ENCODE peak calls at places on chromosomes 11 and 22, in seven cellular contexts. V is BJ; H is GM12892; Z is activated CD4-positive, alpha-beta T cell treated with anti-CD3 and anti-CD28 coated beads, Interleukin-2, amount 50 U/mL, for 1 hour; W is NCI-H2081; Y is pancreas; L is colonic mucosa. B is an unnamed sample.

GRCh38 chr11:10108901-10109665 is 184.9 kb downstream of the SBF2 start:
- DNase-seq in V (no peak), H (no peak), Z (no peak), W (peak), Y (no peak), L (no peak), B (no peak)

GRCh38 chr11:43396617-43397016 is 37.9 kb downstream of the TTC17 start:
- DNase-seq in V (no peak), H (no peak), Z (no peak), W (no peak), Y (no peak), L (no peak), B (no peak)

GRCh38 chr11:13028322-13028721 is 19.2 kb downstream of the RASSF10 start:
- DNase-seq in V (no peak), H (no peak), Z (no peak), W (no peak), Y (no peak), L (no peak), B (no peak)

GRCh38 chr22:29877620-29878019 is 5.4 kb upstream of the MTMR3 start:
- DNase-seq in V (no peak), H (no peak), Z (no peak), W (no peak), Y (no peak), L (no peak), B (peak)

GRCh38 chr22:49847751-49848689 is 5.6 kb upstream of the ZBED4 start:
- DNase-seq in V (no peak), H (no peak), Z (no peak), W (no peak), Y (peak), L (peak), B (peak)

GRCh38 chr22:40258463-40259046 is 80.8 kb downstream of the TNRC6B start:
- DNase-seq in V (no peak), H (no peak), Z (no peak), W (no peak), Y (no peak), L (no peak), B (peak)

GRCh38 chr11:2419638-2420501 is 19.3 kb downstream of the TSSC4 start:
- DNase-seq in V (no peak), H (peak), Z (peak), W (peak), Y (peak), L (peak), B (peak)

GRCh38 chr11:7587712-7588111 is 73.9 kb downstream of the PPFIBP2 start:
- DNase-seq in V (no peak), H (no peak), Z (no peak), W (no peak), Y (no peak), L (no peak), B (no peak)

GRCh38 chr11:67293090-67293489 is 4.0 kb downstream of the ANKRD13D start:
- DNase-seq in V (no peak), H (no peak), Z (no peak), W (peak), Y (no peak), L (no peak), B (peak)

GRCh38 chr11:44522294-44522693 is 43.2 kb upstream of the CD82 start:
- DNase-seq in V (no peak), H (no peak), Z (no peak), W (no peak), Y (no peak), L (no peak), B (no peak)

GRCh38 chr22:48353116-48353947 is 1474.3 kb downstream of the BRD1 start:
- DNase-seq in V (no peak), H (no peak), Z (no peak), W (no peak), Y (no peak), L (no peak), B (no peak)

GRCh38 chr11:61037694-61038093 is 64.6 kb upstream of the CD5 start:
- DNase-seq in V (no peak), H (no peak), Z (no peak), W (peak), Y (no peak), L (no peak), B (peak)

GRCh38 chr11:120134106-120134930 is 3.6 kb downstream of the TRIM29 start:
- DNase-seq in V (no peak), H (no peak), Z (no peak), W (no peak), Y (peak), L (peak), B (no peak)

GRCh38 chr11:26992031-26992541 is 1.8 kb upstream of the FIBIN start:
- DNase-seq in V (peak), H (no peak), Z (no peak), W (no peak), Y (no peak), L (no peak), B (peak)

GRCh38 chr11:69462106-69463045 is 19.1 kb upstream of the LINC01488 start:
- DNase-seq in V (no peak), H (no peak), Z (no peak), W (no peak), Y (no peak), L (peak), B (no peak)

GRCh38 chr11:369336-370018 is at the start of gene B4GALNT4:
- DNase-seq in V (no peak), H (no peak), Z (peak), W (peak), Y (no peak), L (no peak), B (peak)

GRCh38 chr22:35596821-35597220 is 20.3 kb downstream of the MB start:
- DNase-seq in V (no peak), H (no peak), Z (no peak), W (no peak), Y (peak), L (no peak), B (no peak)

GRCh38 chr11:75474240-75474639 is 41.2 kb upstream of the KLHL35 start:
- DNase-seq in V (no peak), H (no peak), Z (no peak), W (no peak), Y (no peak), L (no peak), B (peak)

GRCh38 chr22:34709641-34710040 is 356.3 kb upstream of the ISX start:
- DNase-seq in V (no peak), H (no peak), Z (no peak), W (no peak), Y (no peak), L (no peak), B (no peak)

GRCh38 chr11:69367211-69367964 is 73.4 kb downstream of the MYEOV start:
- DNase-seq in V (no peak), H (no peak), Z (no peak), W (no peak), Y (no peak), L (no peak), B (peak)

GRCh38 chr11:81368192-81368591 is 1365.5 kb downstream of the FAM181B start:
- DNase-seq in V (no peak), H (no peak), Z (no peak), W (no peak), Y (no peak), L (no peak), B (no peak)

GRCh38 chr22:24414523-24414922 is 12.9 kb upstream of the ADORA2A start:
- DNase-seq in V (no peak), H (no peak), Z (no peak), W (no peak), Y (peak), L (no peak), B (no peak)

GRCh38 chr11:66747480-66747879 is 18.5 kb upstream of the SPTBN2 start:
- DNase-seq in V (no peak), H (no peak), Z (no peak), W (no peak), Y (no peak), L (no peak), B (no peak)

GRCh38 chr11:70169632-70170031 is 33.5 kb upstream of the FADD start:
- DNase-seq in V (no peak), H (no peak), Z (no peak), W (no peak), Y (no peak), L (no peak), B (no peak)

GRCh38 chr11:8265681-8266241 is 2.1 kb upstream of the LMO1 start:
- DNase-seq in V (no peak), H (no peak), Z (no peak), W (no peak), Y (no peak), L (no peak), B (no peak)

GRCh38 chr11:27452147-27452546 is 20.4 kb downstream of the LGR4 start:
- DNase-seq in V (no peak), H (no peak), Z (no peak), W (no peak), Y (no peak), L (no peak), B (no peak)

GRCh38 chr22:20583471-20583922 is 76.1 kb downstream of the MED15 start:
- DNase-seq in V (no peak), H (no peak), Z (no peak), W (no peak), Y (no peak), L (no peak), B (no peak)

GRCh38 chr11:131218542-131218941 is 151.9 kb upstream of the NTM start:
- DNase-seq in V (no peak), H (no peak), Z (no peak), W (no peak), Y (no peak), L (no peak), B (no peak)

GRCh38 chr11:10780040-10780439 is 28.7 kb downstream of the EIF4G2 start:
- DNase-seq in V (no peak), H (no peak), Z (no peak), W (no peak), Y (no peak), L (no peak), B (no peak)

GRCh38 chr11:61955416-61956135 is 5.4 kb downstream of the BEST1 start:
- DNase-seq in V (no peak), H (no peak), Z (peak), W (no peak), Y (peak), L (peak), B (no peak)

GRCh38 chr11:131928992-131929391 is 558.6 kb downstream of the NTM start:
- DNase-seq in V (no peak), H (no peak), Z (no peak), W (no peak), Y (no peak), L (no peak), B (no peak)

B was measured in foreskin fibroblast.